ENCODE peak calls at places on chromosomes 6 and 20, in ten cellular contexts. O is nucleus accumbens; C is HTR-8/SVneo; V is GM13976; Y is GM23338; H is central memory CD4-positive, alpha-beta T cell; J is progenitor cell of endocrine pancreas; W is activated CD4-positive, alpha-beta T cell treated with anti-CD3 and anti-CD28 coated beads for 48 hours; P is ACHN; S is GM04504. U is an unnamed sample.

GRCh38 chr6:136812174-136812573 is 10.2 kb upstream of the PEX7 start:
- DNase-seq in V (no peak), S (no peak), C (no peak), J (no peak), H (no peak), O (no peak), P (no peak), Y (no peak), W (no peak), U (no peak)

GRCh38 chr20:59662856-59663512 is 58.6 kb downstream of the PHACTR3 start:
- DNase-seq in W (no peak), H (no peak), J (no peak), P (no peak), Y (no peak), O (no peak), C (no peak), V (no peak), S (no peak), U (no peak)

GRCh38 chr20:44646023-44646640 is 5.4 kb downstream of the ADA start:
- DNase-seq in W (peak), V (no peak), C (no peak), S (no peak), Y (peak), H (peak), P (no peak), J (no peak), O (no peak), U (no peak)

GRCh38 chr20:56788041-56788670 is 159.1 kb downstream of the TFAP2C start:
- DNase-seq in O (no peak), V (no peak), W (no peak), Y (no peak), H (no peak), J (no peak), S (peak), P (peak), C (peak), U (no peak)

GRCh38 chr6:149248688-149249369 is 68.7 kb upstream of the TAB2 start:
- DNase-seq in P (no peak), Y (no peak), C (no peak), S (no peak), W (peak), O (no peak), V (peak), J (no peak), H (peak), U (peak)

GRCh38 chr6:99096186-99096585 is 148.4 kb upstream of the FBXL4 start:
- DNase-seq in W (no peak), H (no peak), P (no peak), C (no peak), V (no peak), J (no peak), S (no peak), O (no peak), Y (no peak), U (no peak)

GRCh38 chr20:59692139-59692538 is 87.8 kb downstream of the PHACTR3 start:
- DNase-seq in P (no peak), H (no peak), C (no peak), O (no peak), S (no peak), W (no peak), J (no peak), Y (no peak), V (no peak), U (no peak)

GRCh38 chr6:37389857-37390256 is 36.1 kb downstream of the RNF8 start:
- DNase-seq in W (no peak), J (no peak), O (no peak), H (no peak), Y (no peak), S (no peak), V (no peak), P (no peak), C (no peak), U (no peak)

GRCh38 chr20:1890469-1891262 is 4.5 kb upstream of the SIRPA start:
- DNase-seq in W (no peak), V (no peak), H (no peak), C (no peak), P (no peak), Y (no peak), J (no peak), S (no peak), O (peak), U (no peak)

GRCh38 chr6:96116674-96117073 is 100.9 kb downstream of the FUT9 start:
- DNase-seq in P (peak), V (peak), S (no peak), C (no peak), Y (peak), J (no peak), H (no peak), W (no peak), O (no peak), U (no peak)

GRCh38 chr6:144715344-144715743 is 430.2 kb downstream of the UTRN start:
- DNase-seq in O (no peak), J (no peak), P (no peak), S (no peak), C (no peak), H (no peak), W (peak), Y (no peak), V (no peak), U (no peak)

GRCh38 chr6:135525550-135525949 is 28.0 kb upstream of the AHI1 start:
- DNase-seq in P (no peak), J (no peak), H (no peak), C (no peak), Y (no peak), V (no peak), S (no peak), O (no peak), W (no peak), U (peak)

GRCh38 chr6:88166493-88166900 is 350 bp upstream of the CNR1 start:
- DNase-seq in V (no peak), H (no peak), S (no peak), W (no peak), C (no peak), P (no peak), J (peak), Y (no peak), O (no peak), U (no peak)

GRCh38 chr20:6692566-6693168 is 74.8 kb upstream of the BMP2 start:
- DNase-seq in J (no peak), S (no peak), V (no peak), Y (no peak), W (no peak), P (no peak), H (no peak), C (no peak), O (no peak), U (no peak)

GRCh38 chr6:16747232-16748027 is 13.8 kb downstream of the ATXN1 start:
- DNase-seq in V (no peak), H (no peak), S (no peak), O (no peak), C (no peak), P (peak), Y (no peak), W (no peak), J (no peak), U (no peak)

GRCh38 chr6:169852504-169853195 is 101.2 kb downstream of the ERMARD start:
- DNase-seq in W (no peak), S (no peak), J (no peak), V (no peak), Y (no peak), O (no peak), H (no peak), C (no peak), P (no peak), U (no peak)

GRCh38 chr6:37987008-37987407 is 167.5 kb downstream of the ZFAND3 start:
- DNase-seq in H (no peak), V (no peak), C (peak), W (peak), O (no peak), J (no peak), P (peak), S (no peak), Y (no peak), U (no peak)

GRCh38 chr6:166989427-166990034 is 9.7 kb upstream of the CEP43 start:
- DNase-seq in W (peak), C (no peak), P (peak), O (peak), Y (peak), S (no peak), V (no peak), H (peak), J (no peak), U (peak)

GRCh38 chr20:14148042-14148441 is 152.7 kb downstream of the MACROD2 start:
- DNase-seq in S (no peak), C (no peak), O (no peak), H (no peak), W (no peak), J (no peak), P (no peak), V (no peak), Y (no peak), U (no peak)

GRCh38 chr20:58131111-58131510 is 97.3 kb downstream of the ANKRD60 start:
- DNase-seq in O (no peak), W (no peak), J (no peak), H (no peak), S (no peak), V (no peak), Y (no peak), P (no peak), C (no peak), U (no peak)